ENCODE peak calls at places on chromosomes 4 and X, in seven cellular contexts. H is iris pigment epithelial cell, C is EL, S is ACHN, T is fibroblast of lung, K is iPS-NIHi11, L is KBM-7. R is an unnamed sample.

GRCh38 chrX:148771440-148771839 is 271.0 kb downstream of the AFF2 start:
- DNase-seq in H (no peak), C (no peak), S (no peak), T (no peak), K (no peak), L (no peak), R (no peak)

GRCh38 chr4:182906786-182907185 is 10.4 kb downstream of the DCTD start:
- DNase-seq in H (peak; percentile 77), C (no peak), S (no peak), T (no peak), K (no peak), L (no peak), R (peak; percentile 8)

GRCh38 chr4:130812117-130812765 is 1716.3 kb downstream of the C4orf33 start:
- DNase-seq in H (no peak), C (no peak), S (no peak), T (no peak), K (no peak), L (no peak), R (no peak)

GRCh38 chrX:40420899-40421729 is 159.7 kb upstream of the ATP6AP2 start:
- DNase-seq in H (peak; percentile 22), C (peak; percentile 0), S (peak; percentile 36), T (peak; percentile 77), K (peak; percentile 25), L (no peak), R (peak; percentile 93)

GRCh38 chr4:38889143-38889542 is 21.5 kb downstream of the FAM114A1 start:
- DNase-seq in H (peak; percentile 90), C (peak; percentile 74), S (peak; percentile 33), T (peak; percentile 94), K (no peak), L (no peak), R (no peak)

GRCh38 chr4:1216869-1217294 is 32.0 kb downstream of the CTBP1 start:
- DNase-seq in H (no peak), C (no peak), S (no peak), T (no peak), K (no peak), L (no peak), R (no peak)

GRCh38 chr4:98993419-98994071 is 2.0 kb upstream of the METAP1 start:
- DNase-seq in H (no peak), C (no peak), S (no peak), T (no peak), K (no peak), L (no peak), R (no peak)

GRCh38 chr4:185470503-185471195 is 884 bp downstream of the CCDC110 start:
- DNase-seq in H (peak; percentile 26), C (peak; percentile 14), S (peak; percentile 32), T (peak; percentile 10), K (no peak), L (peak; percentile 48), R (peak; percentile 66)

GRCh38 chr4:172042714-172043114 is 229.5 kb downstream of the GALNTL6 start:
- DNase-seq in H (peak; percentile 3), C (peak; percentile 1), S (peak; percentile 42), T (peak; percentile 19), K (no peak), L (peak; percentile 3), R (no peak)

GRCh38 chr4:54971474-54971950 is 153.9 kb downstream of the KDR start:
- DNase-seq in H (peak; percentile 55), C (peak; percentile 56), S (peak; percentile 47), T (peak; percentile 37), K (peak; percentile 62), L (peak; percentile 66), R (no peak)

GRCh38 chr4:185597532-185598188 is 62.4 kb upstream of the PDLIM3 start:
- DNase-seq in H (peak; percentile 78), C (peak; percentile 67), S (peak; percentile 59), T (peak; percentile 64), K (peak; percentile 82), L (peak; percentile 81), R (peak; percentile 81)

GRCh38 chrX:132671229-132671641 is 182.4 kb upstream of the MBNL3 start:
- DNase-seq in H (peak; percentile 11), C (peak; percentile 8), S (no peak), T (peak; percentile 33), K (peak; percentile 39), L (no peak), R (peak; percentile 50)

GRCh38 chrX:53631156-53631555 is 55.4 kb downstream of the HUWE1 start:
- DNase-seq in H (peak; percentile 56), C (peak; percentile 28), S (no peak), T (peak; percentile 74), K (no peak), L (no peak), R (no peak)